ENCODE peak calls at places on chromosomes 2 and 18, in five cellular contexts. Q is PC-9, E is gastrocnemius medialis, D is coronary artery, C is stomach. Z is an unnamed sample.

GRCh38 chr18:73043231-73044000 is 175.6 kb upstream of the NETO1 start:
- DNase-seq in D (no peak), C (no peak), Q (no peak), E (no peak), Z (no peak)

GRCh38 chr18:79506191-79507075 is 110.7 kb downstream of the NFATC1 start:
- DNase-seq in Q (no peak), E (no peak), C (no peak), D (no peak), Z (no peak)

GRCh38 chr2:230323385-230324106 is 3.4 kb upstream of the SP140L start:
- DNase-seq in D (no peak), E (no peak), Q (no peak), C (no peak), Z (no peak)

GRCh38 chr2:240815761-240816583 is 4.0 kb downstream of the KIF1A start:
- DNase-seq in D (peak; percentile 66), Q (no peak), E (no peak), C (peak; percentile 17), Z (no peak)

GRCh38 chr2:229348135-229348534 is 77.0 kb upstream of the PID1 start:
- DNase-seq in Q (no peak), D (no peak), E (no peak), C (no peak), Z (no peak)

GRCh38 chr2:43278683-43279220 is 52.3 kb upstream of the ZFP36L2 start:
- DNase-seq in Q (no peak), D (no peak), C (no peak), E (no peak), Z (no peak)

GRCh38 chr2:119261498-119262225 is 38.0 kb downstream of the STEAP3 start:
- DNase-seq in D (no peak), C (no peak), E (no peak), Q (no peak), Z (no peak)

GRCh38 chr2:68031043-68031442 is 31.8 kb downstream of the C1D start:
- DNase-seq in D (no peak), C (no peak), Q (no peak), E (no peak), Z (no peak)

GRCh38 chr2:152525277-152525838 is 190.4 kb downstream of the FMNL2 start:
- DNase-seq in E (no peak), Q (peak; percentile 25), D (no peak), C (no peak), Z (peak; percentile 53)

GRCh38 chr2:140586379-140586778 is 1544.4 kb downstream of the LRP1B start:
- DNase-seq in Q (no peak), E (no peak), C (no peak), D (no peak), Z (peak; percentile 36)

GRCh38 chr2:161766334-161766733 is 142.1 kb downstream of the SLC4A10 start:
- DNase-seq in E (no peak), D (no peak), Q (no peak), C (no peak), Z (no peak)

GRCh38 chr2:238167761-238168160 is 9.0 kb downstream of the ERFE start:
- DNase-seq in E (no peak), D (no peak), C (peak; percentile 15), Q (no peak), Z (no peak)

GRCh38 chr18:6920099-6920955 is 190.8 kb downstream of the ARHGAP28 start:
- DNase-seq in Q (peak; percentile 34), C (peak; percentile 77), E (no peak), D (no peak), Z (peak; percentile 38)

GRCh38 chr18:36593001-36593400 is 235.8 kb downstream of the TPGS2 start:
- DNase-seq in C (no peak), Q (no peak), E (no peak), D (peak; percentile 17), Z (no peak)

GRCh38 chr2:48175254-48175653 is 269.0 kb upstream of the FBXO11 start:
- DNase-seq in C (no peak), E (no peak), Q (no peak), D (no peak), Z (no peak)

GRCh38 chr2:228767196-228767595 is 503.9 kb downstream of the PID1 start:
- DNase-seq in Q (no peak), D (no peak), C (no peak), E (no peak), Z (no peak)

GRCh38 chr2:120441744-120442471 is 96.0 kb downstream of the INHBB start:
- DNase-seq in E (no peak), Q (peak; percentile 75), C (peak; percentile 88), D (peak; percentile 56), Z (no peak)

GRCh38 chr2:159600752-159601151 is 15.6 kb downstream of the BAZ2B start:
- DNase-seq in D (no peak), C (no peak), E (no peak), Q (peak; percentile 4), Z (no peak)

GRCh38 chr2:184692137-184692734 is 93.9 kb downstream of the ZNF804A start:
- DNase-seq in D (no peak), Q (no peak), C (no peak), E (no peak), Z (no peak)

GRCh38 chr2:157890960-157891629 is 15.0 kb upstream of the ACVR1 start:
- DNase-seq in D (no peak), Q (no peak), E (no peak), C (no peak), Z (no peak)

GRCh38 chr2:121036226-121036692 is 248.7 kb downstream of the TFCP2L1 start:
- DNase-seq in D (no peak), Q (no peak), C (no peak), E (no peak), Z (no peak)

GRCh38 chr2:63101954-63102353 is 51.3 kb downstream of the OTX1 start:
- DNase-seq in D (no peak), Q (no peak), E (no peak), C (no peak), Z (no peak)

GRCh38 chr2:197158138-197158537 is 152.4 kb downstream of the ANKRD44 start:
- DNase-seq in D (no peak), Q (no peak), C (no peak), E (no peak), Z (no peak)

GRCh38 chr18:56036673-56037072 is 448.7 kb upstream of the TCF4 start:
- DNase-seq in D (no peak), Q (no peak), E (no peak), C (no peak), Z (no peak)

GRCh38 chr2:23532311-23533013 is 147.5 kb downstream of the KLHL29 start:
- DNase-seq in Q (no peak), E (no peak), C (no peak), D (no peak), Z (no peak)

GRCh38 chr2:169190197-169190775 is 120.9 kb downstream of the DHRS9 start:
- DNase-seq in C (no peak), E (no peak), D (no peak), Q (no peak), Z (no peak)

DNA sequence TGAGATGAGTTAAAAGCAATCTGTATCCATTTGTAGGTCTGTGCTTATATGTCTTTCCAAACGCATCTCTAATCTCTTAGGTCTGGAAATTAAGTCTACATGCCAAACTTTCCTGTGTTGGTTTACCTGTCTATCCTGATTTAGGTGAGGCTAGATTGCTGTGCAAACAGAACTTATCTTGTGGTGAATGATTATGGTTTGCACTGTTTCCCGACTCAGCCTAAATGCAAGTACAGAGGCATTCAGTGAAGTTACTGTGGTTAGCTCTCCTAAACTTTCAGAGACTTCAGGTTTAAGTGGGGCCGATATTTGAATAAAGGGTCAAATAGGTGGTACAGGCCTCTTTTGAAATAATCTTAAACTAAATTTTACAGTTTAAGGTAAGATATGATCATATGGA is 103.5 kb downstream of the ICOS start:
- DNase-seq in Q (no peak), D (no peak), E (no peak), C (no peak), Z (no peak)
- H3K27ac ChIP-seq in Q (no peak overlapping the region), D (no peak overlapping the region), E (no peak overlapping the region), C (no peak overlapping the region), Z (no peak overlapping the region)

GRCh38 chr2:170252414-170252813 is 74.5 kb downstream of the MYO3B start:
- DNase-seq in Q (no peak), D (no peak), E (no peak), C (no peak), Z (no peak)

GRCh38 chr2:170255971-170256370 is 78.0 kb downstream of the MYO3B start:
- DNase-seq in Q (no peak), D (no peak), C (no peak), E (no peak), Z (no peak)

GRCh38 chr2:170255137-170255536 is 77.2 kb downstream of the MYO3B start:
- DNase-seq in Q (no peak), E (no peak), D (no peak), C (no peak), Z (no peak)

GRCh38 chr2:170254293-170254732 is 76.4 kb downstream of the MYO3B start:
- DNase-seq in E (no peak), Q (no peak), D (no peak), C (no peak), Z (no peak)

DNA sequence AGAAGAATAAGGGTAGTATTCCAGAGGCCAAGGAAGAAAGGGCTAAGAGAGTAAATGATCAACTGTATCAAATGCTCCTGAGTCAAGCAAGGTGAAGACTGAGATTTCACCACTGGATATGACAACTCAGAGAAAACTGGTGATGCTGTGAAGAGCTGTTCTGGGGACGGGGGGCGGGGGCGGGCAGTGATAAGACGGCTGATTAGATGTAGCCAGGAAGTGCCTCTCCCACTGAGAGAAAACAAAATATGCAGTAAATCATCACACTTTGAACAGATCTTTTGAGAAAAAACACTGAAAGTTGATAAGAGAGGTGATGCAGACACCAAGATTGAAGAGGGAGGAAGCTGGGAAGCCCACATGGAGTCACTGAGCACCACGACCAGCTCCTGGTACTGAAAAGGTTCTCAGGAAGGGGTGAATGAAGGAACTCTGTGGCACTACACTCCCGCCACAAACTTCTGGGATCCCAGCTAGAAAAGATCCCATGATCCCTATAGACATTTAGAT is 75.8 kb downstream of the MYO3B start:
- DNase-seq in C (no peak), D (no peak), E (no peak), Q (no peak), Z (no peak)
- TF ChIP-seq CTCF in C (no peak), D (no peak), E (no peak), Q (no peak), Z (no peak)

GRCh38 chr2:9378433-9379371 is 44.6 kb downstream of the ITGB1BP1 start:
- DNase-seq in E (peak; percentile 50), Q (no peak), D (peak; percentile 84), C (no peak), Z (no peak)
- H3K27ac ChIP-seq in E (peak overlapping the region; percentile 72), Q (peak overlapping the region; percentile 93), D (peak overlapping the region; percentile 54), C (peak overlapping the region; percentile 12), Z (peak overlapping the region; percentile 85)

DNA sequence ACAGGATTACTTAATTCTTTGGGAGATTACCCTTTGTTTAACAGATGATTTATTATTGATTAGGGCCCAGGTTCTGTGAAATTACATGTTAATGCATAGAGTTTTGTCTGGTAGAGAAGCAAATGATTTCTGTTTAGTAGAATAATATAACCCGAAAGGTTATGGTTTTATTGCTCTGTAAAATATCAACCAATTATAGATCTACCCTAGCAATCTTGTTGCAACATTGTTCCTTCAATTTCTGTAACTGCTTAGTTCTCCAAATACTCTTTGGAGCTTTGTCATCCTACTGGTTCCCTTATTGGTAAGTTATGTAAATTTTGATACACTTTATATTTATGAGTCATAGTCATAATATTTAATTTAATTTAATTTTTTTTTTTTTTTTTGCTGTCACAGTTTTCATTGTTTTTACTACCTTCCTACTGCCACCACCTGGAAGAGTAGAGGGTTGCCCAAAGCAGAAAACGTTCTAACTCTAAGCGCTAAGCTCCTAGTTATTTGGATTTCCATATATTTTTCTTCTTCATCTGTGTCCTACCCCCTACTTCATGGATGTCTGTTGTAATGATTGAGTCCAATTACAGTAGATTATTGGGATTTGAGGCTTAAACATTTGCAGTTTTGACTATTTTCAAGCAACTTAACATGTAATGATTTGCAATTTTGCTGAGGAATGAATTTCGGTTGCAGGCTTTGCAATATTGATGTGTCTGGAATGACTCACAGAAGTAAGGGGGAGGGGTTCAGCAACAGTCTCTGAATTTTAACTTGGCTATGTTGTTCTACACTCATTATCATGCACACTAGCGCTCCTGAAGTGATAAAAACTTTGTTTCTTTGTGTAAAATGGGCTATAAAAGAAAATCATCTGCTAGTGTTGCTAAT is 51.0 kb downstream of the NABP1 start:
- DNase-seq in E (no peak), Q (no peak), D (no peak), C (no peak), Z (no peak)
- TF ChIP-seq CTCF in E (no peak), Q (no peak), D (no peak), C (no peak), Z (no peak)